ENCODE peak calls at places on chromosome 19, in ten cellular contexts. D, Z, L, J, Q, M, E, B, O and A are unnamed samples.

GRCh38 chr19:57803265-57803593 is 11.5 kb downstream of the ZNF552 start:
- DNase-seq in D (no peak), Z (no peak), L (no peak), J (no peak), Q (no peak), M (no peak), E (no peak), B (no peak), O (no peak), A (no peak)

GRCh38 chr19:39430675-39431593 is 4.8 kb downstream of the RPS16 start:
- DNase-seq in D (peak), Z (peak), L (peak), J (no peak), Q (no peak), M (peak), E (peak), B (peak), O (peak), A (no peak)

GRCh38 chr19:384801-385169 is 24.2 kb downstream of the C2CD4C start:
- DNase-seq in D (no peak), Z (no peak), L (no peak), J (no peak), Q (no peak), M (no peak), E (no peak), B (no peak), O (peak), A (no peak)

GRCh38 chr19:32674153-32674958 is 624 bp downstream of the ANKRD27 start:
- DNase-seq in D (no peak), Z (no peak), L (no peak), J (no peak), Q (peak), M (no peak), E (no peak), B (peak), O (no peak), A (no peak)

GRCh38 chr19:53037101-53038097 is 7.1 kb upstream of the ERVV-2 start:
- DNase-seq in D (no peak), Z (peak), L (peak), J (no peak), Q (peak), M (no peak), E (peak), B (peak), O (no peak), A (no peak)

GRCh38 chr19:39846176-39846677 is at the start of gene FBL:
- DNase-seq in D (peak), Z (peak), L (peak), J (peak), Q (peak), M (peak), E (peak), B (peak), O (peak), A (peak)

GRCh38 chr19:51535535-51535934 is 4.1 kb upstream of the SIGLEC6 start:
- DNase-seq in D (no peak), Z (no peak), L (no peak), J (no peak), Q (no peak), M (no peak), E (no peak), B (no peak), O (no peak), A (no peak)

GRCh38 chr19:5823579-5824281 is 15.8 kb downstream of the FUT6 start:
- DNase-seq in D (no peak), Z (no peak), L (no peak), J (no peak), Q (no peak), M (no peak), E (no peak), B (no peak), O (no peak), A (no peak)

GRCh38 chr19:38650911-38651584 is 3.6 kb downstream of the ACTN4 start:
- DNase-seq in D (no peak), Z (peak), L (no peak), J (no peak), Q (no peak), M (no peak), E (peak), B (peak), O (no peak), A (no peak)

GRCh38 chr19:50478901-50479715 is 2.5 kb upstream of the GARIN5A start:
- DNase-seq in D (no peak), Z (peak), L (peak), J (no peak), Q (peak), M (no peak), E (no peak), B (no peak), O (peak), A (no peak)

GRCh38 chr19:43784981-43785808 is 4.4 kb upstream of the KCNN4 start:
- DNase-seq in D (no peak), Z (peak), L (peak), J (no peak), Q (peak), M (peak), E (peak), B (peak), O (peak), A (no peak)

GRCh38 chr19:27997069-27997468 is 1215.9 kb downstream of the UQCRFS1 start:
- DNase-seq in D (no peak), Z (no peak), L (no peak), J (no peak), Q (no peak), M (no peak), E (no peak), B (no peak), O (no peak), A (no peak)

GRCh38 chr19:38360351-38360750 is 14.0 kb upstream of the PSMD8 start:
- DNase-seq in D (no peak), Z (no peak), L (no peak), J (no peak), Q (no peak), M (no peak), E (no peak), B (no peak), O (peak), A (no peak)

GRCh38 chr19:40797963-40798222 is 1.1 kb upstream of the EGLN2 start:
- DNase-seq in D (no peak), Z (no peak), L (no peak), J (no peak), Q (no peak), M (no peak), E (no peak), B (no peak), O (no peak), A (no peak)

GRCh38 chr19:6720369-6721112 is at the start of gene C3:
- DNase-seq in D (no peak), Z (no peak), L (no peak), J (no peak), Q (no peak), M (no peak), E (peak), B (no peak), O (no peak), A (no peak)

DNA sequence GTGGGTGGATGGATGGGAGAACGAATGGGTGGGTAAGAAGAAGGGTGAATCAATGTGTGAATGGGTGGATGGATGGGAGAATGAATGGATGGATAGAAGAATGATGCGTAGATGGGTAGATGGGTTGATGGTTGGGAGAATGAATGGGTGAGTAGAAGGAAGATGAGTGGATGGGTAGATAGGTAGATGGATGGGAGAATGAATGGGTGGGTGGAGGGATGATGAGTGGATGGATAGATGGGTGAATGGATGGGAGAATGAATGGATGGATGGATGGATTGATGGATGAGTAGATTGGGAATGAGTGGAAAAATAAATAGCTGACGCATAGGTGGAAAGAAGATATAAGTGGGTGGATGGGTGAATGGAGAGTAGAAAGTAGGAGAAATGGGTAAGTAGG is 16.5 kb downstream of the VSTM2B start:
- DNase-seq in D (no peak), Z (no peak), L (no peak), J (no peak), Q (no peak), M (no peak), E (no peak), B (no peak), O (no peak), A (no peak)
- H3K4me3 ChIP-seq in D (no peak), Z (no peak), L (no peak), J (no peak), Q (no peak), M (no peak), E (no peak), B (no peak), O (no peak), A (no peak)

DNA sequence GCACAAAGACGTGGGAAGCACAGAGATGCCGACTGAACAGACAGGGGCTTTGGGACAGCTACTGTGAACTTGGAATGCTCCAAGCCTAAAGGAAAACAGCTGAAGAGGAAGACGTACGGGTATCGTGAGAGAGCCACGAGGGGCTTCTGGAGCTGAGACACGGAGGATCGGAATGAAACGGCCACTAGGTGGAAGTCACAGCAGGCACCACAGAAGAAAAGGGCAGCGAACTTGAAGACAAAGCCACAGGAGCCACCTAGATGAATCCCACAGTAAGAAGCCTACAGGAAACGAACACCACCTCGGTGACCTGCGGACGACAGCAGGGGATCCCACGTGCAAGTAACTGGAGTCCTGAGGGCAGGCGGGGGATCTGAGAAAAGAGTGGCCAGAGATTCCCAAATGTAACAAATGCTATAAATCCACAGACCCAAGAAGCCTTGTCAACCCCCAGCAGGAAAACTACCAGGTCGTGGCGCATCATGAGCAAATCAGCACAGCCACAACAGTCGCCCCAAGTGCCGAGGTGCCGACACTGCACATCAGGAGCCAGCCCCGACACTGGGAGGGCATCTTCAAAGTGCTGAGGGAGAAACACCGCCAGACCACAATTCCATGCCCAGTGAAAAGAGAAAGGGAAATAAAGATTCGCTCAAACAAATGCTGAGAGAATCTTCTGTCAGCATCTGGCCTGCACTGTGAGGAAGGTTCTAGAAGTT is 39.3 kb upstream of the ISYNA1 start:
- DNase-seq in D (no peak), Z (no peak), L (no peak), J (no peak), Q (no peak), M (no peak), E (no peak), B (no peak), O (no peak), A (no peak)
- TF ChIP-seq CTCF in D (peak), Z (no peak), L (peak), J (no peak), Q (peak), M (peak), E (no peak), B (peak), O (peak), A (peak)

DNA sequence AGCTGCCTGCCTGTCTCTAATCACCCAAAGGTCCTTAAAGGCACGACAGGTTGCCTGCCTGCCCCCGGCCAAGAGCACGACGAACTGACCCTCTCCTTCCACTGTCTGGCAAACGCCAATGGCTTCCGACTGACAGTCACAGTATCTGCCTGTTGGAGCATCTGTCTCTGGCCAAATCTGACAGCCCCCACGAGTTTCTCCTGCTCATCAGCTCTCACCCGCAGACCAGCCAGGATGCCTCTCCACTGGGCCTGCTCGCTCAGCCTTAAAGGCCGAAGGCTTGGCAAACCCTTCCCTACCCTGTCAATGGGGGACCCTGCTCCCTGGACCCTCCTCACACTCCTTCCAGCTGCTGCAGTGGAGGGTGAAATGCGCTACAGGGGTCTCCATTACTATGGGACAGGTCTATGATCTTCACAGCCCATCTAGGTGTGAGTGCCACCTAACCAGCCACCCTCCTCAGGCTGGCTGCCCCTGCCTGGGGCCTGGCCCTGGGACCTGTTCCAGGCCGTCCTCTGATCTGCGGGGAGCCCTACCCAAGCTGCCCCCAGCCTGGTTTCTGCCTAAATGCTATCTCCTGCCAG is 932 bp downstream of the FAM83E start:
- DNase-seq in D (no peak), Z (no peak), L (no peak), J (no peak), Q (no peak), M (no peak), E (no peak), B (no peak), O (no peak), A (no peak)
- H3K4me3 ChIP-seq in D (no peak), Z (no peak), L (no peak), J (no peak), Q (no peak), M (no peak), E (peak), B (no peak), O (no peak), A (no peak)

DNA sequence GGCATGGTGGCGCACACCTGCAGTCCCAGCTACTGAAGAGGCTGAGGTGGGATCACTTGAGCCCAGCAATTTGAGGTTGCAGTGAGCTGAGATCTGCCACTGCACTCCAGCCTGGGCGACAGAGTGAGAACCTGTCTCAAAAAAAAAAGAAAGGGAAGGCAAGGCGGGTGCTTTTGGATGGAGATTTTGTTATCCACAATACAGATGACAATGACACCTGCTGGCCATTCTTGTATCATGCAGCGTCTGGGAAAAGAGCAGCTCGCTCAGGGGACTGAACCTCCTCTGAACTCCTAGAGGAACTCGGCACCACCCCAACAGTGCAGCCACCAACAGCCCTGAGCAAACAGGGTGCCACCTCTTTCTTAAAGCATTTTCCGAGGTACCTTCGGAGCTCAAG is 22.8 kb downstream of the HAUS8 start:
- DNase-seq in D (no peak), Z (peak), L (peak), J (no peak), Q (peak), M (peak), E (peak), B (peak), O (peak), A (no peak)
- TF ChIP-seq CTCF in D (peak), Z (peak), L (peak), J (peak), Q (peak), M (peak), E (peak), B (peak), O (peak), A (peak)

GRCh38 chr19:10499550-10500246 is 3.5 kb downstream of the KEAP1 start:
- DNase-seq in D (no peak), Z (no peak), L (no peak), J (no peak), Q (no peak), M (no peak), E (no peak), B (no peak), O (no peak), A (no peak)

GRCh38 chr19:10501971-10502523 is 1.1 kb downstream of the KEAP1 start:
- DNase-seq in D (no peak), Z (peak), L (peak), J (no peak), Q (peak), M (no peak), E (no peak), B (peak), O (peak), A (no peak)

GRCh38 chr19:10497371-10497770 is 5.8 kb downstream of the KEAP1 start:
- DNase-seq in D (no peak), Z (no peak), L (no peak), J (no peak), Q (no peak), M (no peak), E (no peak), B (no peak), O (no peak), A (no peak)

GRCh38 chr19:10502524-10503001 is 593 bp downstream of the KEAP1 start:
- DNase-seq in D (peak), Z (peak), L (peak), J (no peak), Q (peak), M (peak), E (peak), B (peak), O (peak), A (no peak)

GRCh38 chr19:10500247-10500592 is 2.9 kb downstream of the KEAP1 start:
- DNase-seq in D (no peak), Z (no peak), L (no peak), J (no peak), Q (no peak), M (no peak), E (no peak), B (no peak), O (no peak), A (no peak)
- H3K4me3 ChIP-seq in D (no peak), Z (no peak), L (no peak), J (no peak), Q (no peak), M (no peak), E (no peak), B (no peak), O (no peak), A (no peak)

GRCh38 chr19:1465191-1466016 is 13.6 kb downstream of the C19orf25 start:
- DNase-seq in D (no peak), Z (no peak), L (no peak), J (no peak), Q (peak), M (no peak), E (peak), B (peak), O (no peak), A (no peak)
- TF ChIP-seq CTCF in D (peak), Z (no peak), L (peak), J (peak), Q (no peak), M (peak), E (peak), B (peak), O (no peak), A (peak)

GRCh38 chr19:45960595-45961235 is 12.9 kb downstream of the NOVA2 start:
- DNase-seq in D (no peak), Z (peak), L (no peak), J (no peak), Q (peak), M (no peak), E (no peak), B (no peak), O (no peak), A (no peak)
- H3K4me3 ChIP-seq in D (no peak), Z (no peak), L (no peak), J (no peak), Q (no peak), M (no peak), E (no peak), B (no peak), O (no peak), A (no peak)

GRCh38 chr19:16376649-16377048 is 52.0 kb downstream of the KLF2 start:
- DNase-seq in D (no peak), Z (no peak), L (no peak), J (no peak), Q (peak), M (no peak), E (no peak), B (no peak), O (peak), A (no peak)
- TF ChIP-seq CTCF in D (peak), Z (peak), L (peak), J (peak), Q (peak), M (peak), E (peak), B (peak), O (peak), A (peak)